ENCODE peak calls at places on chromosomes 2 and 18, in six cellular contexts. One of them, this sample, is unnamed.

GRCh38 chr18:61597321-61597720 is 264.1 kb downstream of the CDH20 start:
- DNase-seq in T-helper 9 cell: no peak
- DNase-seq in iris pigment epithelial cell: no peak
- DNase-seq in activated CD4-positive, alpha-beta T cell treated with anti-CD3 and anti-CD28 coated beads, Interleukin-2, amount 50 U/mL, for 1 hour: no peak
- DNase-seq in Ammon's horn: no peak
- DNase-seq in fibroblast of lung: no peak
- DNase-seq in this sample: no peak

GRCh38 chr2:70683455-70683854 is 84.5 kb downstream of the ADD2 start:
- DNase-seq in T-helper 9 cell: no peak
- DNase-seq in iris pigment epithelial cell: no peak
- DNase-seq in activated CD4-positive, alpha-beta T cell treated with anti-CD3 and anti-CD28 coated beads, Interleukin-2, amount 50 U/mL, for 1 hour: no peak
- DNase-seq in Ammon's horn: no peak
- DNase-seq in fibroblast of lung: no peak
- DNase-seq in this sample: no peak

GRCh38 chr2:155830817-155831579 is 501.5 kb downstream of the NR4A2 start:
- DNase-seq in T-helper 9 cell: no peak
- DNase-seq in iris pigment epithelial cell: no peak
- DNase-seq in activated CD4-positive, alpha-beta T cell treated with anti-CD3 and anti-CD28 coated beads, Interleukin-2, amount 50 U/mL, for 1 hour: no peak
- DNase-seq in Ammon's horn: no peak
- DNase-seq in fibroblast of lung: peak; percentile 10
- DNase-seq in this sample: no peak

GRCh38 chr2:172196768-172197322 is 94.1 kb upstream of the DLX2 start:
- DNase-seq in T-helper 9 cell: no peak
- DNase-seq in iris pigment epithelial cell: peak; percentile 82
- DNase-seq in activated CD4-positive, alpha-beta T cell treated with anti-CD3 and anti-CD28 coated beads, Interleukin-2, amount 50 U/mL, for 1 hour: no peak
- DNase-seq in Ammon's horn: no peak
- DNase-seq in fibroblast of lung: peak; percentile 89
- DNase-seq in this sample: no peak

GRCh38 chr2:195575879-195576391 is 81.1 kb upstream of the SLC39A10 start:
- DNase-seq in T-helper 9 cell: no peak
- DNase-seq in iris pigment epithelial cell: peak; percentile 91
- DNase-seq in activated CD4-positive, alpha-beta T cell treated with anti-CD3 and anti-CD28 coated beads, Interleukin-2, amount 50 U/mL, for 1 hour: no peak
- DNase-seq in Ammon's horn: peak; percentile 70
- DNase-seq in fibroblast of lung: peak; percentile 89
- DNase-seq in this sample: peak; percentile 87

GRCh38 chr2:218961651-218962570 is 2.4 kb downstream of the CDK5R2 start:
- DNase-seq in T-helper 9 cell: no peak
- DNase-seq in iris pigment epithelial cell: no peak
- DNase-seq in activated CD4-positive, alpha-beta T cell treated with anti-CD3 and anti-CD28 coated beads, Interleukin-2, amount 50 U/mL, for 1 hour: no peak
- DNase-seq in Ammon's horn: no peak
- DNase-seq in fibroblast of lung: no peak
- DNase-seq in this sample: no peak

GRCh38 chr2:10448646-10449480 is 736 bp upstream of the ODC1 start:
- DNase-seq in T-helper 9 cell: peak; percentile 89
- DNase-seq in iris pigment epithelial cell: peak; percentile 84
- DNase-seq in activated CD4-positive, alpha-beta T cell treated with anti-CD3 and anti-CD28 coated beads, Interleukin-2, amount 50 U/mL, for 1 hour: peak; percentile 91
- DNase-seq in Ammon's horn: no peak
- DNase-seq in fibroblast of lung: peak; percentile 85
- DNase-seq in this sample: no peak

GRCh38 chr18:29840101-29840500 is 1202.4 kb downstream of the DSC3 start:
- DNase-seq in T-helper 9 cell: no peak
- DNase-seq in iris pigment epithelial cell: peak; percentile 74
- DNase-seq in activated CD4-positive, alpha-beta T cell treated with anti-CD3 and anti-CD28 coated beads, Interleukin-2, amount 50 U/mL, for 1 hour: no peak
- DNase-seq in Ammon's horn: no peak
- DNase-seq in fibroblast of lung: peak; percentile 82
- DNase-seq in this sample: peak; percentile 40

GRCh38 chr2:196551014-196551413 is 88.5 kb upstream of the CCDC150 start:
- DNase-seq in T-helper 9 cell: no peak
- DNase-seq in iris pigment epithelial cell: no peak
- DNase-seq in activated CD4-positive, alpha-beta T cell treated with anti-CD3 and anti-CD28 coated beads, Interleukin-2, amount 50 U/mL, for 1 hour: no peak
- DNase-seq in Ammon's horn: no peak
- DNase-seq in fibroblast of lung: no peak
- DNase-seq in this sample: no peak

GRCh38 chr2:75515584-75516368 is 45.0 kb downstream of the EVA1A start:
- DNase-seq in T-helper 9 cell: no peak
- DNase-seq in iris pigment epithelial cell: no peak
- DNase-seq in activated CD4-positive, alpha-beta T cell treated with anti-CD3 and anti-CD28 coated beads, Interleukin-2, amount 50 U/mL, for 1 hour: no peak
- DNase-seq in Ammon's horn: no peak
- DNase-seq in fibroblast of lung: no peak
- DNase-seq in this sample: no peak

GRCh38 chr2:211751853-211752252 is 786.7 kb downstream of the ERBB4 start:
- DNase-seq in T-helper 9 cell: no peak
- DNase-seq in iris pigment epithelial cell: no peak
- DNase-seq in activated CD4-positive, alpha-beta T cell treated with anti-CD3 and anti-CD28 coated beads, Interleukin-2, amount 50 U/mL, for 1 hour: no peak
- DNase-seq in Ammon's horn: no peak
- DNase-seq in fibroblast of lung: no peak
- DNase-seq in this sample: no peak

GRCh38 chr2:113200736-113201490 is 27.1 kb downstream of the PSD4 start:
- DNase-seq in T-helper 9 cell: no peak
- DNase-seq in iris pigment epithelial cell: no peak
- DNase-seq in activated CD4-positive, alpha-beta T cell treated with anti-CD3 and anti-CD28 coated beads, Interleukin-2, amount 50 U/mL, for 1 hour: no peak
- DNase-seq in Ammon's horn: no peak
- DNase-seq in fibroblast of lung: no peak
- DNase-seq in this sample: no peak

GRCh38 chr2:174959787-174960186 is 45.4 kb downstream of the CHN1 start:
- DNase-seq in T-helper 9 cell: no peak
- DNase-seq in iris pigment epithelial cell: no peak
- DNase-seq in activated CD4-positive, alpha-beta T cell treated with anti-CD3 and anti-CD28 coated beads, Interleukin-2, amount 50 U/mL, for 1 hour: no peak
- DNase-seq in Ammon's horn: no peak
- DNase-seq in fibroblast of lung: no peak
- DNase-seq in this sample: no peak

GRCh38 chr2:9739508-9739907 is 103.8 kb upstream of the TAF1B start:
- DNase-seq in T-helper 9 cell: peak; percentile 37
- DNase-seq in iris pigment epithelial cell: no peak
- DNase-seq in activated CD4-positive, alpha-beta T cell treated with anti-CD3 and anti-CD28 coated beads, Interleukin-2, amount 50 U/mL, for 1 hour: peak; percentile 40
- DNase-seq in Ammon's horn: no peak
- DNase-seq in fibroblast of lung: no peak
- DNase-seq in this sample: no peak

GRCh38 chr2:9029721-9030120 is 26.2 kb upstream of the MBOAT2 start:
- DNase-seq in T-helper 9 cell: no peak
- DNase-seq in iris pigment epithelial cell: no peak
- DNase-seq in activated CD4-positive, alpha-beta T cell treated with anti-CD3 and anti-CD28 coated beads, Interleukin-2, amount 50 U/mL, for 1 hour: no peak
- DNase-seq in Ammon's horn: no peak
- DNase-seq in fibroblast of lung: no peak
- DNase-seq in this sample: no peak